ENCODE peak calls at places on chromosomes 1 and 21, in six cellular contexts. I, E, R, H, U and D are unnamed samples.

GRCh38 chr1:50704126-50704525 is 255.9 kb downstream of the FAF1 start:
- DNase-seq in R (peak), E (no peak), H (peak), U (peak), I (peak), D (peak)

GRCh38 chr1:56666112-56666608 is 21.0 kb downstream of the PRKAA2 start:
- DNase-seq in E (no peak), I (no peak), R (no peak), U (no peak), H (no peak), D (no peak)

GRCh38 chr1:78703806-78704205 is 54.2 kb downstream of the IFI44 start:
- DNase-seq in E (no peak), H (no peak), R (no peak), U (no peak), I (no peak), D (no peak)

GRCh38 chr1:193538690-193539089 is 352.3 kb upstream of the B3GALT2 start:
- DNase-seq in E (no peak), R (no peak), H (no peak), I (no peak), U (no peak), D (no peak)

GRCh38 chr1:148353461-148354283 is 129.4 kb downstream of the PPIAL4G start:
- DNase-seq in U (no peak), E (no peak), I (peak), R (peak), H (peak), D (peak)

GRCh38 chr21:33029512-33029921 is 3.8 kb downstream of the OLIG2 start:
- DNase-seq in E (no peak), R (no peak), I (no peak), H (no peak), U (no peak), D (no peak)

GRCh38 chr1:3657578-3658230 is 5.4 kb downstream of the TP73 start:
- DNase-seq in U (no peak), R (no peak), H (no peak), E (no peak), I (no peak), D (no peak)

GRCh38 chr1:21175324-21175669 is 1.4 kb downstream of the EIF4G3 start:
- DNase-seq in I (no peak), U (peak), H (no peak), R (no peak), E (no peak), D (peak)

GRCh38 chr1:201889092-201889968 is 632 bp downstream of the SHISA4 start:
- DNase-seq in H (no peak), I (no peak), R (no peak), E (no peak), U (no peak), D (no peak)
- TF ChIP-seq SMC3 in H (no peak), I (no peak), R (no peak), E (no peak), U (no peak), D (no peak)

GRCh38 chr1:6207075-6207885 is 1.4 kb downstream of the RNF207 start:
- DNase-seq in I (no peak), E (no peak), U (no peak), R (no peak), H (no peak), D (no peak)

GRCh38 chr1:6208723-6209660 is 3.1 kb downstream of the RNF207 start:
- DNase-seq in E (no peak), U (peak), R (peak), H (no peak), I (no peak), D (peak)

GRCh38 chr1:6209661-6210605 is 4.0 kb downstream of the RNF207 start:
- DNase-seq in H (no peak), E (no peak), U (peak), I (no peak), R (peak), D (no peak)

GRCh38 chr1:6207921-6208320 is 2.0 kb downstream of the RNF207 start:
- DNase-seq in U (peak), R (no peak), E (no peak), H (no peak), I (no peak), D (no peak)

DNA sequence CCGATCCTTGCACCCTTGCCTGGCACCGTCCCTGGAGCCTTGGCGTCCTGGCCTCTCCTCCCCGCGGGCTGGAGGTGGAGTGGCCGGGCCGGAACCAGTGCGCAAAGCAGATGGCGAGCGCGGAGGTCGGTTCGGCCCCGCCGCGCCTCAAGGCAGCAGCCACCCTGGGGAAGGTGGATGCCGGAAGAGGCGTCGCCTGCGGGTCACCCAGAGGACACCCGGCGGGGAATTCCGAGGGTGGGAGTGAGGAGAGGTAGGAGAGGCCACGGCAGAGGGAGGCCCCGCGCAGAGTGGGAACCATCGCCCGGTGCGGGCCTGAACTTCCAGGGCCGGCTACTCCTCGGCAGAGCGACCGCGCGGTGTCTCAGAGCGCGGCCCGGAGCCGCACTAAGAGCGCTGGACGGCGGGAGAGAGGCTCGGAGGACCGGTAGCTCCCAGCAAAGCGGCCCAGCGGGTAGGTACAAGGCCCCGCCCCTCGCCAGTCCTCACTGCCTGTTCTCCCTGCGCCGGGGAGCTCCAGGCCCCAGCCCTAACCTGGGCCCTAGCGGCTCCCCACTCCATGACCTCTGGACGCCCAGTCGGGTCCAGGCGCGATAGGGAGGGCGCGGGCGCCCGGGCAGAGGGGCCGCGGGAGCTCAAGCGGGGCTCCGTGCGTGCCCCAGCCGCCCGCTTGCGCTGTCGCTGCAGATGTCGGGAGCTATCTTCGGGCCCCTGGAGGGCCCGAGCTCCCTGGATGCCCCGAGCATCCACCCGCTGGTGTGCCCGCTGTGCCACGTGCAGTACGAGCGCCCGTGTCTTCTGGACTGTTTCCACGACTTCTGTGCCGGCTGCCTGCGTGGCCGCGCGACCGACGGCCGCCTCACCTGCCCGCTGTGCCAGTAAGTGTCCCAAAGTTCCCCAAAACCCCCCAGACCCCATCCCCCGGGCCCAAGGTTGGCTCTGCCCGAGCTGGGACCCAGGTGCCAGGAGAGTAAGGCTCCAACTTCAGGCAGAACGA is at the start of gene RNF207:
- DNase-seq in I (peak), H (peak), U (no peak), E (no peak), R (peak), D (peak)
- TF ChIP-seq SMC3 in I (no peak), H (no peak), U (no peak), E (no peak), R (no peak), D (no peak)

DNA sequence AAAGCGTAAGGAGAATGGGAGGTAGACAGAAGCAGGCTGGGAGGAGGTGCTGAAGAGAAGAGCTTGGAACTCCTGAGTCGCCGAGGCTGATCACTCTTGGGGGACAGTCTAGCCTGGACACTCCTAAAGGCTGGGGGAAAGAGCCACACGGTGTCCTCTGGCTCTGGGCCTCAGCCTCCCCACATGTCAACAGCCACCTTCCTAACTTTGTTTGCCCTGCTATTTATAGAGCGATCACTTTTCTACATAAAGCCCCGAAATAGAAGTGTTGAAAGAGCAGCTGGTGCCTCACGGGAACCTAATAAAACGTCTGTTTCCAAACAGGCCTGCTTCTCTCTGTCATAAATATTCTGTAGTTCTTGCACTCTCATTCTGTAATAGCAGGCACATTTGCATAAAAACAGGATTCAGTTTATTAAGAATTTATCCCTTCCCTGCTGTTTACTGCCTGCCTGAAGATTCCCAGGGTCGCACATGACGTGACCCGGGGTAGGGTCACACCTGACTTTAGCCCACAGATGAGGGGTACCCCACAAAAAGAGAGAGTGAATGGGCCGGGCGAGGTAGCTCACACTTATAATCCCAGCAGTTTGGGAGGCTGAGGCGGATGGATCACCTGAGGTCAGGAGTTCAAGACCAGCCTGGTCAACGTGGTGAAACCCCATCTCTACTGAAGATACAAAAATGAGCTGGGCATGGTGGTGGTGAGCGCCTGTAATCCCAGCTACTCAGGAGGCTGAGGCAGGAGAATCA is 212.5 kb downstream of the TOMM20 start:
- DNase-seq in U (no peak), R (no peak), I (no peak), E (no peak), H (no peak), D (no peak)
- TF ChIP-seq SMC3 in U (no peak), R (no peak), I (no peak), E (no peak), H (no peak), D (no peak)

GRCh38 chr1:156390409-156391144 is 21.6 kb downstream of the RHBG start:
- DNase-seq in E (no peak), H (no peak), I (no peak), R (no peak), U (no peak), D (no peak)
- TF ChIP-seq SMC3 in E (no peak), H (no peak), I (no peak), R (no peak), U (no peak), D (no peak)

DNA sequence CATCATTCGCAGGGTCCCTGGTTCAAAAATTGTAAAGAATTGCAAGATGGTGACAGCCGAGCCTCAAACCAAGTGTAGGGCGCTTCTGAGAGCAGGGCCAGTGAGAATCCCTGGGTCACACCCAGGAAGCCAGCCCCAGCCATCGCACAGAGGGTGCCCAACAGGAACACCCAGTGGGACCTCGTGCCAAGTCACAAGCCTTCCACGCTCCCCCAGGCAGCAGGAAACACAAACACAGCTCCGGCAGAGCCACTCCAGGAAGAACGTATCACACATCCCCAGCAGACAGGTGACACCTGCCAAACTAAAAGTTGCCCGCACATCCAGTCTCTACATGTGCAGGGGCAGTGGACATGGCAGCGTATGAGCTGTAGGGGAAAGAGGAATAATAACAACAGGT is 20.2 kb downstream of the DHRS3 start:
- DNase-seq in H (no peak), I (no peak), E (no peak), R (no peak), U (no peak), D (no peak)
- TF ChIP-seq SMC3 in H (no peak), I (no peak), E (no peak), R (no peak), U (no peak), D (no peak)